ENCODE peak calls at places on chromosomes 1 and 21, in five cellular contexts. One of them, this sample, is unnamed.

GRCh38 chr21:15015622-15016471 is 49.0 kb downstream of the NRIP1 start:
- DNase-seq in left ventricle myocardium inferior: no peak
- DNase-seq in mucosa of descending colon: no peak
- DNase-seq in 8988T: no peak
- DNase-seq in iris pigment epithelial cell: peak
- DNase-seq in this sample: no peak

GRCh38 chr1:45012639-45013278 is 705 bp downstream of the UROD start:
- DNase-seq in left ventricle myocardium inferior: peak
- DNase-seq in mucosa of descending colon: peak
- DNase-seq in 8988T: no peak
- DNase-seq in iris pigment epithelial cell: peak
- DNase-seq in this sample: peak

GRCh38 chr1:32972814-32973428 is 8.3 kb upstream of the RNF19B start:
- DNase-seq in left ventricle myocardium inferior: peak
- DNase-seq in mucosa of descending colon: peak
- DNase-seq in 8988T: peak
- DNase-seq in iris pigment epithelial cell: peak
- DNase-seq in this sample: peak

GRCh38 chr1:103546496-103546895 is 21.0 kb downstream of the RNPC3 start:
- DNase-seq in left ventricle myocardium inferior: no peak
- DNase-seq in mucosa of descending colon: no peak
- DNase-seq in 8988T: no peak
- DNase-seq in iris pigment epithelial cell: no peak
- DNase-seq in this sample: no peak

GRCh38 chr1:92989253-92989652 is 28.0 kb upstream of the DIPK1A start:
- DNase-seq in left ventricle myocardium inferior: no peak
- DNase-seq in mucosa of descending colon: no peak
- DNase-seq in 8988T: no peak
- DNase-seq in iris pigment epithelial cell: no peak
- DNase-seq in this sample: no peak

GRCh38 chr1:22789356-22789994 is 78.8 kb downstream of the EPHB2 start:
- DNase-seq in left ventricle myocardium inferior: no peak
- DNase-seq in mucosa of descending colon: no peak
- DNase-seq in 8988T: no peak
- DNase-seq in iris pigment epithelial cell: peak
- DNase-seq in this sample: no peak

GRCh38 chr1:58358311-58358710 is 188.2 kb downstream of the OMA1 start:
- DNase-seq in left ventricle myocardium inferior: no peak
- DNase-seq in mucosa of descending colon: no peak
- DNase-seq in 8988T: no peak
- DNase-seq in iris pigment epithelial cell: peak
- DNase-seq in this sample: no peak

GRCh38 chr1:33152685-33153432 is 29.0 kb downstream of the TRIM62 start:
- DNase-seq in left ventricle myocardium inferior: peak
- DNase-seq in mucosa of descending colon: no peak
- DNase-seq in 8988T: no peak
- DNase-seq in iris pigment epithelial cell: no peak
- DNase-seq in this sample: peak

GRCh38 chr1:87325982-87326738 is 2.5 kb upstream of the LMO4 start:
- DNase-seq in left ventricle myocardium inferior: no peak
- DNase-seq in mucosa of descending colon: no peak
- DNase-seq in 8988T: no peak
- DNase-seq in iris pigment epithelial cell: peak
- DNase-seq in this sample: peak

GRCh38 chr1:236325567-236325966 is 43.8 kb upstream of the ERO1B start:
- DNase-seq in left ventricle myocardium inferior: no peak
- DNase-seq in mucosa of descending colon: no peak
- DNase-seq in 8988T: no peak
- DNase-seq in iris pigment epithelial cell: no peak
- DNase-seq in this sample: no peak

GRCh38 chr21:42621828-42622199 is 31.6 kb upstream of the PDE9A start:
- DNase-seq in left ventricle myocardium inferior: no peak
- DNase-seq in mucosa of descending colon: no peak
- DNase-seq in 8988T: no peak
- DNase-seq in iris pigment epithelial cell: no peak
- DNase-seq in this sample: no peak

GRCh38 chr21:39852021-39852721 is 15.1 kb upstream of the PCP4 start:
- DNase-seq in left ventricle myocardium inferior: no peak
- DNase-seq in mucosa of descending colon: no peak
- DNase-seq in 8988T: no peak
- DNase-seq in iris pigment epithelial cell: no peak
- DNase-seq in this sample: no peak

GRCh38 chr1:92515796-92516201 is 29.1 kb upstream of the GFI1 start:
- DNase-seq in left ventricle myocardium inferior: no peak
- DNase-seq in mucosa of descending colon: no peak
- DNase-seq in 8988T: no peak
- DNase-seq in iris pigment epithelial cell: no peak
- DNase-seq in this sample: no peak

GRCh38 chr1:206741142-206741701 is 29.4 kb upstream of the IL19 start:
- DNase-seq in left ventricle myocardium inferior: no peak
- DNase-seq in mucosa of descending colon: no peak
- DNase-seq in 8988T: no peak
- DNase-seq in iris pigment epithelial cell: no peak
- DNase-seq in this sample: no peak

GRCh38 chr1:179178135-179178630 is 51.3 kb downstream of the ABL2 start:
- DNase-seq in left ventricle myocardium inferior: no peak
- DNase-seq in mucosa of descending colon: no peak
- DNase-seq in 8988T: no peak
- DNase-seq in iris pigment epithelial cell: peak
- DNase-seq in this sample: no peak

GRCh38 chr1:69648486-69648885 is 80.8 kb downstream of the LRRC7 start:
- DNase-seq in left ventricle myocardium inferior: no peak
- DNase-seq in mucosa of descending colon: no peak
- DNase-seq in 8988T: no peak
- DNase-seq in iris pigment epithelial cell: peak
- DNase-seq in this sample: no peak

GRCh38 chr1:180181048-180181447 is 26.4 kb downstream of the QSOX1 start:
- DNase-seq in left ventricle myocardium inferior: no peak
- DNase-seq in mucosa of descending colon: peak
- DNase-seq in 8988T: no peak
- DNase-seq in iris pigment epithelial cell: peak
- DNase-seq in this sample: no peak

GRCh38 chr1:53295746-53296722 is 31.8 kb downstream of the LRP8 start:
- DNase-seq in left ventricle myocardium inferior: no peak
- DNase-seq in mucosa of descending colon: peak
- DNase-seq in 8988T: no peak
- DNase-seq in iris pigment epithelial cell: no peak
- DNase-seq in this sample: no peak

GRCh38 chr1:241846862-241847539 is 1.0 kb upstream of the EXO1 start:
- DNase-seq in left ventricle myocardium inferior: no peak
- DNase-seq in mucosa of descending colon: no peak
- DNase-seq in 8988T: no peak
- DNase-seq in iris pigment epithelial cell: no peak
- DNase-seq in this sample: no peak

GRCh38 chr1:182259963-182260362 is 131.6 kb downstream of the GLUL start:
- DNase-seq in left ventricle myocardium inferior: no peak
- DNase-seq in mucosa of descending colon: no peak
- DNase-seq in 8988T: no peak
- DNase-seq in iris pigment epithelial cell: no peak
- DNase-seq in this sample: no peak

GRCh38 chr1:213154056-213154677 is 103.1 kb downstream of the RPS6KC1 start:
- DNase-seq in left ventricle myocardium inferior: no peak
- DNase-seq in mucosa of descending colon: no peak
- DNase-seq in 8988T: no peak
- DNase-seq in iris pigment epithelial cell: no peak
- DNase-seq in this sample: no peak

GRCh38 chr1:229430761-229431269 is 3.1 kb downstream of the ACTA1 start:
- DNase-seq in left ventricle myocardium inferior: peak
- DNase-seq in mucosa of descending colon: peak
- DNase-seq in 8988T: no peak
- DNase-seq in iris pigment epithelial cell: peak
- DNase-seq in this sample: peak

GRCh38 chr1:227321035-227321434 is 2.7 kb upstream of the CDC42BPA start:
- DNase-seq in left ventricle myocardium inferior: no peak
- DNase-seq in mucosa of descending colon: no peak
- DNase-seq in 8988T: no peak
- DNase-seq in iris pigment epithelial cell: no peak
- DNase-seq in this sample: no peak

GRCh38 chr1:246566808-246567154 is 525 bp downstream of the CNST start:
- DNase-seq in left ventricle myocardium inferior: no peak
- DNase-seq in mucosa of descending colon: no peak
- DNase-seq in 8988T: no peak
- DNase-seq in iris pigment epithelial cell: peak
- DNase-seq in this sample: peak

This sample was measured in heart left ventricle.